ENCODE peak calls at places on chromosomes 7 and 10, in ten cellular contexts. One of them, this sample, is unnamed.

GRCh38 chr10:65941098-65941655 is 984.7 kb upstream of the LRRTM3 start:
- DNase-seq in pons: no peak
- DNase-seq in neural crest cell: no peak
- DNase-seq in central memory CD4-positive, alpha-beta T cell: no peak
- DNase-seq in GM12865: no peak
- DNase-seq in EH: no peak
- DNase-seq in AG04450: no peak
- DNase-seq in choroid plexus epithelial cell: no peak
- DNase-seq in kidney: no peak
- DNase-seq in GDM1: no peak
- DNase-seq in this sample: no peak

GRCh38 chr10:16887565-16887964 is 70.3 kb upstream of the RSU1 start:
- DNase-seq in pons: no peak
- DNase-seq in GDM1: no peak
- DNase-seq in central memory CD4-positive, alpha-beta T cell: no peak
- DNase-seq in EH: peak
- DNase-seq in GM12865: no peak
- DNase-seq in AG04450: peak
- DNase-seq in neural crest cell: no peak
- DNase-seq in kidney: no peak
- DNase-seq in choroid plexus epithelial cell: peak
- DNase-seq in this sample: no peak

GRCh38 chr10:117830832-117831231 is 215.9 kb downstream of the RAB11FIP2 start:
- DNase-seq in EH: no peak
- DNase-seq in choroid plexus epithelial cell: no peak
- DNase-seq in kidney: no peak
- DNase-seq in AG04450: no peak
- DNase-seq in central memory CD4-positive, alpha-beta T cell: peak
- DNase-seq in neural crest cell: no peak
- DNase-seq in GDM1: no peak
- DNase-seq in pons: no peak
- DNase-seq in GM12865: peak
- DNase-seq in this sample: no peak

GRCh38 chr7:21041252-21041651 is 254.6 kb upstream of the SP8 start:
- DNase-seq in central memory CD4-positive, alpha-beta T cell: no peak
- DNase-seq in GM12865: no peak
- DNase-seq in choroid plexus epithelial cell: no peak
- DNase-seq in pons: no peak
- DNase-seq in neural crest cell: no peak
- DNase-seq in GDM1: no peak
- DNase-seq in kidney: no peak
- DNase-seq in EH: no peak
- DNase-seq in AG04450: no peak
- DNase-seq in this sample: no peak

GRCh38 chr10:36574212-36574611 is 551.2 kb upstream of the ANKRD30A start:
- DNase-seq in GDM1: no peak
- DNase-seq in central memory CD4-positive, alpha-beta T cell: no peak
- DNase-seq in GM12865: no peak
- DNase-seq in neural crest cell: no peak
- DNase-seq in pons: no peak
- DNase-seq in AG04450: no peak
- DNase-seq in EH: peak
- DNase-seq in choroid plexus epithelial cell: peak
- DNase-seq in kidney: no peak
- DNase-seq in this sample: no peak

GRCh38 chr10:34031410-34031809 is 696.9 kb upstream of the NRP1 start:
- DNase-seq in AG04450: no peak
- DNase-seq in choroid plexus epithelial cell: peak
- DNase-seq in kidney: no peak
- DNase-seq in pons: peak
- DNase-seq in EH: peak
- DNase-seq in neural crest cell: no peak
- DNase-seq in GDM1: no peak
- DNase-seq in GM12865: no peak
- DNase-seq in central memory CD4-positive, alpha-beta T cell: no peak
- DNase-seq in this sample: no peak

GRCh38 chr7:110568388-110568787 is 522.5 kb upstream of the LRRN3 start:
- DNase-seq in GDM1: no peak
- DNase-seq in GM12865: no peak
- DNase-seq in EH: no peak
- DNase-seq in pons: no peak
- DNase-seq in AG04450: no peak
- DNase-seq in neural crest cell: no peak
- DNase-seq in central memory CD4-positive, alpha-beta T cell: no peak
- DNase-seq in kidney: no peak
- DNase-seq in choroid plexus epithelial cell: no peak
- DNase-seq in this sample: no peak

GRCh38 chr7:21999896-22000295 is 54.2 kb upstream of the CDCA7L start:
- DNase-seq in GM12865: no peak
- DNase-seq in kidney: no peak
- DNase-seq in pons: no peak
- DNase-seq in EH: peak
- DNase-seq in choroid plexus epithelial cell: peak
- DNase-seq in GDM1: no peak
- DNase-seq in neural crest cell: no peak
- DNase-seq in central memory CD4-positive, alpha-beta T cell: no peak
- DNase-seq in AG04450: no peak
- DNase-seq in this sample: no peak

This sample was measured in vagina.